ENCODE peak calls at places on chromosomes 4 and X, in four cellular contexts. U is ovary; O is CD4-positive, CD25-positive, alpha-beta regulatory T cell; B is mammary epithelial cell. R is an unnamed sample.

GRCh38 chrX:110293658-110294453 is 24.0 kb downstream of the AMMECR1 start:
- DNase-seq in U (no peak), O (no peak), B (no peak), R (no peak)

GRCh38 chr4:82217986-82218715 is 155.6 kb downstream of the HNRNPD start:
- DNase-seq in U (no peak), O (peak; percentile 16), B (no peak), R (no peak)

GRCh38 chr4:136319789-136320470 is 1212.4 kb downstream of the PCDH18 start:
- DNase-seq in U (no peak), O (no peak), B (peak; percentile 88), R (no peak)

GRCh38 chr4:1380368-1381151 is 25.7 kb downstream of the NKX1-1 start:
- DNase-seq in U (no peak), O (no peak), B (no peak), R (peak; percentile 62)

GRCh38 chrX:110188701-110189558 is 129.0 kb downstream of the AMMECR1 start:
- DNase-seq in U (no peak), O (no peak), B (no peak), R (no peak)

GRCh38 chrX:153375571-153375970 is 25.6 kb downstream of the PNMA6E start:
- DNase-seq in U (no peak), O (no peak), B (no peak), R (no peak)

GRCh38 chr4:52377563-52377962 is 281.5 kb downstream of the USP46 start:
- DNase-seq in U (no peak), O (no peak), B (no peak), R (no peak)

GRCh38 chrX:107449490-107450175 is at the start of gene FRMPD3:
- DNase-seq in U (peak; percentile 26), O (no peak), B (no peak), R (no peak)

GRCh38 chr4:25234390-25235367 is 846 bp downstream of the PI4K2B start:
- DNase-seq in U (peak; percentile 69), O (peak; percentile 84), B (peak; percentile 97), R (peak; percentile 69)

GRCh38 chr4:150033937-150034336 is 44.3 kb upstream of the DCLK2 start:
- DNase-seq in U (no peak), O (no peak), B (peak; percentile 25), R (no peak)

GRCh38 chr4:31415629-31416028 is 695.5 kb downstream of the PCDH7 start:
- DNase-seq in U (no peak), O (no peak), B (no peak), R (no peak)

GRCh38 chr4:126986828-126987227 is 645.9 kb upstream of the INTU start:
- DNase-seq in U (no peak), O (no peak), B (peak; percentile 60), R (no peak)

GRCh38 chr4:153788064-153788418 is 842 bp downstream of the SFRP2 start:
- DNase-seq in U (no peak), O (no peak), B (no peak), R (peak; percentile 66)

GRCh38 chr4:145176641-145177432 is 3.6 kb downstream of the OTUD4 start:
- DNase-seq in U (no peak), O (peak; percentile 46), B (peak; percentile 35), R (no peak)

GRCh38 chr4:145167884-145168283 is 12.5 kb downstream of the OTUD4 start:
- DNase-seq in U (no peak), O (no peak), B (no peak), R (no peak)

GRCh38 chr4:145170209-145170608 is 10.2 kb downstream of the OTUD4 start:
- DNase-seq in U (no peak), O (no peak), B (no peak), R (no peak)

GRCh38 chr4:145168578-145169187 is 11.7 kb downstream of the OTUD4 start:
- DNase-seq in U (no peak), O (no peak), B (no peak), R (no peak)

GRCh38 chr4:145171919-145172318 is 8.5 kb downstream of the OTUD4 start:
- DNase-seq in U (no peak), O (no peak), B (no peak), R (no peak)
- H3K36me3 ChIP-seq in U (no peaks in the 10 kb centered on the region), O (peaks cover 43% of the 10 kb centered on the region), B (peaks cover 10% of the 10 kb centered on the region), R (peaks cover 39% of the 10 kb centered on the region)

GRCh38 chr4:57083107-57083506 is 27.1 kb downstream of the IGFBP7 start:
- DNase-seq in U (no peak), O (no peak), B (no peak), R (no peak)

GRCh38 chr4:57077550-57078311 is 32.5 kb downstream of the IGFBP7 start:
- DNase-seq in U (no peak), O (no peak), B (peak; percentile 88), R (no peak)

GRCh38 chr4:57078685-57079521 is 31.3 kb downstream of the IGFBP7 start:
- DNase-seq in U (no peak), O (no peak), B (peak; percentile 90), R (no peak)

GRCh38 chr4:57081651-57082349 is 28.4 kb downstream of the IGFBP7 start:
- DNase-seq in U (no peak), O (no peak), B (no peak), R (no peak)

DNA sequence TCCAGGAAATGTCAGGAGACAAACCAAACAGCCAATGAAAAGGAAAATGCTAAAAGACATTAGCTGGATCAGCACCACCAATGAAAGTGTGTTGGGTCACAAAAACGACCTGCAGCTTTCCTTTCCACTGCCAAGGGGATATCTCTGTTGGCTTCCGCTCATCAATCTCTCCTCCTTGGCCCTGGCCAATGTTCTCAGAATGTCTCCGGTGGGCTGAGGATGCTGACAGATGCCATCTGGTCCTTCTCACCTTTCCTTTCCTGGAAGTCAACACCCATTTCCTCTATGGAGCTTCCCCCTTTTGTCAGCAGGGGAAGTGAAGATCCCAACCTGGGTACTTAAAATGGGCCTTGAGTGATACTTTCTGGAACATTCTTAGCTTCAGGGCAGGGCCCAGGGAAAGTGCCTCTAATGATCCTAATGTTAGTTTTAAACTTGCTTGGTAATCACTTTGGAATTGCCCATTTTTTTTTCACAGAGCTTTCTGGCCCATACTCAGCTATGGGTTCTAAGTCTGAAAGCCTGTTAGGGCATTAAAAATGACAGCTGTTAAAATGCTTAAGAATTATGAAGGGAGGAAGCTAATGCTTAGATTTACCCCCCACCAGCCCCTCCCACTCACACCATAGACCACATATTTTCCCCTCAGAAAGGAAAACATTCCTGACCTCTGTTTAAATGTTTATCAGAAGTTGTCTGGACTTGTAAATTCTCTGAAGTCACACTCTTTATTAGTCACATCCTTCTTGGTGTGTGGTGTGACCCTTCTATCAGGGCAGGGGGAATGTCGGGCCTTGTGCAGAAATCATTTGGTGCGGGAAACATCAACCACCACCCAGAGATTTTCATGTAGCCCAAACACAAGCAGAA is 29.2 kb downstream of the IGFBP7 start:
- DNase-seq in U (no peak), O (no peak), B (peak; percentile 92), R (no peak)
- H3K36me3 ChIP-seq in U (no peaks in the 10 kb centered on the region), O (no peaks in the 10 kb centered on the region), B (no peaks in the 10 kb centered on the region), R (no peaks in the 10 kb centered on the region)

DNA sequence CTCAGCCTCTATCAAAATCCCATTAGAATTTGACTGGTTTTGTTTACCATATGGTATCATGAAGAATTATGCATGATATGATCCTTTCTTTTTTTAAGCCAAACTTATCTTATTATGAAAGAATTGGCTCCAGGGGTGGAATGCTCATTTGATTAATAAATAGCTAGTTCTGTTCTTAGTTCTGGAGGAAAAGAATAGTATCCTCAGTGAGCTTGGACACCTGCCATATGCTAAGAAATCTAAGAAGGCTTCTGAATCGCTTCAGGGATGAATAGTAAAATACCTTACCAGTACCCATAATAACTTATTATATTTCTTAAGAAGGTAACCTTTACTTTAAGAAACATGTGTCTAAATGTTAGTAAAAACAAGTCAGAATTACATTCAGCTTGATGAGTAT is 803.6 kb downstream of the ADGRL3 start:
- DNase-seq in U (no peak), O (no peak), B (no peak), R (no peak)
- H3K36me3 ChIP-seq in U (no peaks in the 10 kb centered on the region), O (no peaks in the 10 kb centered on the region), B (no peaks in the 10 kb centered on the region), R (no peaks in the 10 kb centered on the region)

GRCh38 chrX:47634871-47635575 is 5.3 kb upstream of the CFP start:
- DNase-seq in U (no peak), O (no peak), B (no peak), R (no peak)

GRCh38 chrX:47633671-47634590 is 4.2 kb upstream of the CFP start:
- DNase-seq in U (no peak), O (no peak), B (no peak), R (no peak)

GRCh38 chrX:47632664-47633063 is 2.9 kb upstream of the CFP start:
- DNase-seq in U (no peak), O (no peak), B (no peak), R (no peak)

GRCh38 chrX:47638816-47639215 is 9.1 kb upstream of the CFP start:
- DNase-seq in U (no peak), O (no peak), B (no peak), R (no peak)

DNA sequence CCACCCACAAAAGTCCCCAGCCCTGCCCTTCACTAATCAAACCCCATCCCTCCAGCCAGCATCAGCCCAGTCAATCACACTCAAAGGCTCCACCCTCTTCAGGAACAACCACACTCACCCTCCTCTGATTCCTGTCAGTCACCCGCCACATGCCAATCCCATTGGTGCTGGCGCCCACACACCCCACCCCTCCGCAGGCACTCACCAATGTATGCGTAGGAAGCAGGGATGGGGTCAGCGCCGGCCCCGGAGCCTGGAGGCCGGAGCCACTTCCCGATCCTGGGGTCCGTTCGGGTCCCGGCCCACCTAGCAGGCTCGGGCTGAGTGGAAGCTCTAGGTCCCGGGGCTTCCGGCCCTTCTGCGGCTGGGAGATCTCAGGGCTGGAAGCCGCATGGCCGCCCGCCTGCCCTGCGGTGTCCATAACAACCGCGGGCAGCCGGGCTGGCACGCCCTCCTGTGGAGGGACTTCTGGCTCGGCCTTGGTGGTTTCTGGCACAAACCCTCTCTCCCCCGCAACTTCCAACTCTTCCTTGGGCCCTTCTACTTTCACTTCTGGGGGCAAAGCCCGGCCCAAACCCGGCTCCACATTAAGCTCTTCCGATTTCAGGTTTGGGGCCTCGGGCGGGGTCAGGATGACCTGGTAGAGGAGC is 7.9 kb upstream of the CFP start:
- DNase-seq in U (peak; percentile 56), O (peak; percentile 25), B (no peak), R (no peak)
- H3K36me3 ChIP-seq in U (no peaks in the 10 kb centered on the region), O (peaks cover 51% of the 10 kb centered on the region), B (peaks cover 5% of the 10 kb centered on the region), R (peaks cover 10% of the 10 kb centered on the region)

DNA sequence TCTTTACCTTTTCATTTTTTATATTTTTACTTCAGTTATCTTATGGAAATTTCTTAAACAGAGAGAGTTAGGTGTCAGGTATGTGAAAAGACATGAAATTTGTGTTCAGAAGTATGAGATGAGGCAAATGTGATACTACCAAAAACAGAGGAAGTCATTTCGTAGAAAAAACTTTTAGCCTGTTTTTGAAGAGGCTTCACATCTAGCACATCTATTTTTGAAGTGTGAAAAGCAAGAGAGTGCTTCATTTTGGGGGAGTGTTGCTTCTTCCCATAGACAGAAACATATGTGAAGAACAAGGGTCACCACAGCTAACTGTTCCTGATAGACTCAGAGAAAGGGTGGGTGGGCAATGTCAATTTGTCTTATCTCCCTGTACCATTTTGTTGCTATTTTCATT is 125.3 kb downstream of the TET2 start:
- DNase-seq in U (no peak), O (no peak), B (no peak), R (no peak)
- H3K36me3 ChIP-seq in U (no peaks in the 10 kb centered on the region), O (peaks cover 61% of the 10 kb centered on the region), B (peaks cover 26% of the 10 kb centered on the region), R (peaks cover 36% of the 10 kb centered on the region)

GRCh38 chr4:67593741-67594175 is 35.2 kb downstream of the STAP1 start:
- DNase-seq in U (no peak), O (no peak), B (no peak), R (no peak)
- H3K36me3 ChIP-seq in U (no peaks in the 10 kb centered on the region), O (no peaks in the 10 kb centered on the region), B (no peaks in the 10 kb centered on the region), R (no peaks in the 10 kb centered on the region)

DNA sequence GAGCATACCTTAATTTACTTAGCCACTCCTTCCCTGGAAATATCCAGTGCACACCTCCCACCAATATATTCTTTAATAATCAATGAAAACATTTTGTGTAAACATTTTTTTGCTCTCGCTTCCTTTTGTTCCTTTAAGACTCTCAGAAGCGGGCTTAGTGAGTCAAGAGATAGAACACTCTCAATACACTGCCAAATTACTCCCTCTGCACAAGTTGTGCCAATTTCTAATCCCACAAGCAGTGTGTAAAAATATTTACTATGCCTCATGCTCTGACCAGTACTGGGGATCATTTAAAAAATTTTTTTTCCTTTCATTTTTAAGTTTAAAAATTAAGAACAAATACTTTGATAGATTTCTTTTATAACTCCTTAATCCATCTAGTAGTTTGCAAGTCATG is 5.1 kb downstream of the MORF4L2 start:
- DNase-seq in U (no peak), O (no peak), B (no peak), R (no peak)
- H3K36me3 ChIP-seq in U (no peaks in the 10 kb centered on the region), O (peaks cover 43% of the 10 kb centered on the region), B (peaks cover 35% of the 10 kb centered on the region), R (no peaks in the 10 kb centered on the region)

R was measured in sigmoid colon.